ENCODE peak calls at places on chromosomes 7 and 10, in seven cellular contexts. K is endodermal cell; I is adipocyte; U is adrenal gland; G is left lung; C is CD4-positive, CD25-positive, alpha-beta regulatory T cell; J is psoas muscle. A is an unnamed sample. For H3K36me3, the result is how much of the 10 kb centered on the place peaks cover.

GRCh38 chr10:132548869-132549268 is 11.3 kb downstream of the INPP5A start:
- DNase-seq in I (no peak), K (no peak), C (no peak), G (no peak), J (no peak), U (peak), A (no peak)

GRCh38 chr7:157299613-157300405 is 37.0 kb upstream of the DNAJB6 start:
- DNase-seq in I (no peak), U (no peak), K (peak), J (peak), G (no peak), C (peak), A (no peak)

GRCh38 chr10:3119796-3120459 is 52.6 kb downstream of the PFKP start:
- DNase-seq in J (no peak), I (peak), K (peak), C (peak), U (no peak), G (no peak), A (no peak)

GRCh38 chr7:140544278-140544896 is 65.1 kb upstream of the MKRN1 start:
- DNase-seq in C (no peak), J (peak), I (no peak), G (no peak), U (no peak), K (no peak), A (no peak)

GRCh38 chr10:133315847-133316246 is 7.1 kb downstream of the ZNF511 start:
- DNase-seq in K (peak), C (no peak), I (no peak), U (no peak), J (peak), G (no peak), A (no peak)

GRCh38 chr7:152949198-152949597 is 189.6 kb downstream of the ACTR3B start:
- DNase-seq in I (no peak), U (no peak), K (no peak), C (no peak), G (no peak), J (no peak), A (no peak)

GRCh38 chr7:155604504-155604997 is 39.9 kb upstream of the RBM33 start:
- DNase-seq in G (no peak), U (no peak), K (no peak), I (no peak), J (no peak), C (no peak), A (no peak)

GRCh38 chr10:97109562-97109961 is 76.2 kb downstream of the SLIT1 start:
- DNase-seq in U (no peak), K (peak), C (no peak), G (no peak), J (no peak), I (no peak), A (no peak)

GRCh38 chr7:103412151-103412550 is 33.9 kb downstream of the SLC26A5 start:
- DNase-seq in J (no peak), U (no peak), I (no peak), K (no peak), G (no peak), C (no peak), A (no peak)

GRCh38 chr7:17055596-17055995 is 173.8 kb upstream of the AGR3 start:
- DNase-seq in J (no peak), C (no peak), U (no peak), I (no peak), K (no peak), G (no peak), A (no peak)

GRCh38 chr7:140683657-140684056 is 10.9 kb downstream of the ADCK2 start:
- DNase-seq in I (no peak), G (no peak), U (no peak), C (no peak), J (no peak), K (no peak), A (no peak)

GRCh38 chr7:139075031-139075652 is 34.4 kb downstream of the ZC3HAV1 start:
- DNase-seq in G (peak), U (peak), I (peak), C (peak), K (peak), J (peak), A (peak)

GRCh38 chr10:28594401-28594800 is 61.5 kb downstream of the WAC start:
- DNase-seq in I (no peak), K (no peak), U (no peak), G (no peak), J (no peak), C (peak), A (no peak)

GRCh38 chr10:12360461-12360860 is 11.1 kb downstream of the CAMK1D start:
- DNase-seq in U (no peak), G (no peak), I (no peak), K (no peak), J (no peak), C (no peak), A (no peak)

GRCh38 chr7:102220929-102221850 is 65.5 kb upstream of the SH2B2 start:
- DNase-seq in K (no peak), U (no peak), I (no peak), J (no peak), C (no peak), G (no peak), A (no peak)

GRCh38 chr7:18064242-18064838 is 36.7 kb upstream of the PRPS1L1 start:
- DNase-seq in G (no peak), J (no peak), K (peak), C (no peak), U (no peak), I (peak), A (peak)

GRCh38 chr7:49295136-49295535 is 370.8 kb downstream of the CDC14C start:
- DNase-seq in K (no peak), J (no peak), C (no peak), U (no peak), G (no peak), I (no peak), A (peak)

DNA sequence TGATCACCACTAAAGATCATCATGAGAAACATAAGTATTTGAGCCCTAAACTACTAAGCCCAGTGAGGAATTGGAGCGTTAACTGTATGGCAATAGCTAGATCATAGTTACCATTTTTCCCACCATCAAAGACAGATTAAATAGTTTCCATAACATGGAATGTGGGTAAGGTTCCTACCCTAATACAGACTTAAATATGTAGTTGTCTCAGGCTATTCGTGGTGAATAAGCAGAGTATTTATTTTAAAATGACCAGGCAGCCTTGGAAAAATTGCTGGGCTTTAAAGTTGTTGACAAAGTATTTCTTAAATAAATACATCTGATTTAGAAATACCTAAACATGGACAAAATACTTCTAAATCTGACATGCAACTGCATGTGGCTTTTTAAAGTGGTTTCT is 106.8 kb downstream of the NT5C2 start:
- DNase-seq in I (peak), G (no peak), U (no peak), J (no peak), C (no peak), K (no peak), A (no peak)
- H3K36me3 ChIP-seq in I (half or more), G (half or more), U (under half), J (under half), C (under half), K (half or more), A (under half)

GRCh38 chr7:123689250-123689649 is 33.6 kb downstream of the LMOD2 start:
- DNase-seq in I (no peak), G (no peak), J (no peak), C (no peak), K (no peak), U (no peak), A (no peak)
- H3K36me3 ChIP-seq in I (half or more), G (under half), J (under half), C (under half), K (half or more), U (under half), A (under half)

GRCh38 chr7:1322240-1323110 is 89.8 kb downstream of the UNCX start:
- DNase-seq in G (no peak), K (no peak), C (no peak), U (no peak), I (no peak), J (no peak), A (no peak)

GRCh38 chr7:1324028-1324900 is 91.6 kb downstream of the UNCX start:
- DNase-seq in C (no peak), I (no peak), G (no peak), U (no peak), K (no peak), J (no peak), A (no peak)

GRCh38 chr7:1323178-1324027 is 90.7 kb downstream of the UNCX start:
- DNase-seq in K (no peak), J (peak), I (no peak), C (no peak), G (no peak), U (no peak), A (no peak)

GRCh38 chr7:1320616-1321289 is 88.1 kb downstream of the UNCX start:
- DNase-seq in I (no peak), C (no peak), U (no peak), G (no peak), K (no peak), J (no peak), A (no peak)

GRCh38 chr7:1321411-1322239 is 89.0 kb downstream of the UNCX start:
- DNase-seq in J (peak), G (no peak), I (no peak), K (no peak), U (no peak), C (no peak), A (no peak)
- H3K36me3 ChIP-seq in J (under half), G (under half), I (under half), K (under half), U (under half), C (under half), A (under half)

DNA sequence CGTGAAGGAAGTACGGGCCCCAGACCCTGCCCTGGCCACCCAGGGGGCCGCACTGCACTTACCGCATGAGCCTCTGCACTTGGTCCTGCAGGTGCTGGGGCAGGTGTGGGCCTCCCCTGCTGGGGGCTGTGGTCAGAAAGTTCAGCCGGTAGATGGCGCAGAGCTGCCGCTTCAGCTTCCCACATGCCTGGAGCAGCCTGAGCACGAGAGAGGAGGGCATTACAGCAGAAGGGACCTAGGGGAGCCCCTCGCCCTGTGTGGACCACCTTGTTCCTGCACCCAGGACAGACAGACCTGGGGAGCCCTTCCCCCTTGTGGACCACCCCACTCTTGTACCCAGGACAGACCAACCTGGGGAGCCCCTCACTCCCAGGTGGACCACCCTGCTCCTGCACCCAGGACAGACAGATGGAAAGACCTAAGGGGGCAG is 8.7 kb upstream of the PYROXD2 start:
- DNase-seq in I (no peak), U (no peak), C (no peak), G (no peak), K (peak), J (no peak), A (peak)
- H3K36me3 ChIP-seq in I (half or more), U (under half), C (half or more), G (half or more), K (under half), J (under half), A (under half)

DNA sequence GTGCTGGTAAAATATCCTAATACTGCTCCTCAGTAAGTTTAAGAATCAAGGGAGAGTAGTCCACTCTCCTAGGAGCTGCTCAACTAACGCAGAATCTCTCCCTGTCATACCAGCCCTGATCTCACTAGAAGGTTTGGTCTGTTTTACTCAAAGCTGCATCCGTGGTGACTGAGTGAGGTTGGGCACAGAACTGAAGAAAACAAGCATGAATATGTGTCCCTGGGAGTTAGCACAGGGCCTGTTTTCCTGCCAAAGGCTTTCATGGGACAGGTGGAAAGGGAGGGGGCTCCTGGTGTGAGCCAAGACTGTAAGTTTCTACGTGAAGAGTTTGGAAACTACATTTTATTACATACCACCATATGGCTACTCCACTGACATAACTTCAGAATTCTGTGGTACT is 705.9 kb downstream of the MAGI2 start:
- DNase-seq in J (no peak), K (no peak), U (no peak), I (no peak), C (no peak), G (no peak), A (no peak)
- H3K36me3 ChIP-seq in J (under half), K (under half), U (under half), I (under half), C (under half), G (under half), A (under half)

DNA sequence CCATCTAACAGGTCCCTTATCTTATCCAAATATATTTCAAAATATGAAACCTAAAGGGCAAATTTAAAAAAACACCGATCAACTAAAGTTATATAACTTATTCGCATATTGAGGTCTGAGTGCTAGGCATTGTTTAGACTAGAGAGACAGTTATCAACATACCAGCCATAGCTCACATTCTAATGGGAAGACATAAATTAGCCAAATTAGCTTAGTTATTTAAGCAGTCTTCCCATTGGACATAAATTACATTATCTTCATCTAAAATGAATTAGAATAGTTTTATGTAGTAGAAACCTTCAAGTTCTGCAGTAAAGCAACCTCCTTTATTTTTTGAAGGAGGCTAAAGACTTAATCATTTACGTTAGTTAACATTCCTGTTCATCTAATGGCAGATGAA is 17.4 kb downstream of the KIF5B start:
- DNase-seq in G (no peak), C (no peak), I (no peak), U (no peak), K (no peak), J (no peak), A (no peak)
- H3K36me3 ChIP-seq in G (half or more), C (half or more), I (half or more), U (under half), K (half or more), J (under half), A (under half)

GRCh38 chr7:99514050-99514449 is 9.6 kb downstream of the ZKSCAN5 start:
- DNase-seq in I (peak), U (no peak), K (no peak), C (no peak), G (no peak), J (no peak), A (peak)
- H3K36me3 ChIP-seq in I (under half), U (under half), K (under half), C (under half), G (half or more), J (under half), A (under half)

DNA sequence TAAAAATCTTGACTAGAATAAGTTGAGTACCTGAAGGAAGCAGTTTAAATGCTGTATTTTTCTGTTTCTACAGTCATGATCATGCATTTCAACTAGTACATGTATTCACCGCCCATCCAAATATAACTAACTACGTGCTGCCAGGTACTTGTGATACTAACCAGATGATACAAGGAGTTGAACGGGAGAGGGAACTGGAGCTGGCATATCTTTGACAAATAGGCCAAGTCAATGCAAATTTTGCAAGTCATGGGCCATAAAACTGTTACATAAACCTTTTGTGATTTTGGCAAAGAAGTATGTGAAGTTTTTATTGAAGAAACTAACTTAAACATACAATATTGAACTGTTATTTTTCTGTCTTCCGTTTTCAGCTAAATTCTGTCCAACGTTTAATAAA is 14.5 kb downstream of the NUP42 start:
- DNase-seq in C (no peak), K (no peak), G (no peak), U (no peak), I (no peak), J (no peak), A (no peak)
- H3K36me3 ChIP-seq in C (half or more), K (half or more), G (half or more), U (under half), I (half or more), J (under half), A (under half)

DNA sequence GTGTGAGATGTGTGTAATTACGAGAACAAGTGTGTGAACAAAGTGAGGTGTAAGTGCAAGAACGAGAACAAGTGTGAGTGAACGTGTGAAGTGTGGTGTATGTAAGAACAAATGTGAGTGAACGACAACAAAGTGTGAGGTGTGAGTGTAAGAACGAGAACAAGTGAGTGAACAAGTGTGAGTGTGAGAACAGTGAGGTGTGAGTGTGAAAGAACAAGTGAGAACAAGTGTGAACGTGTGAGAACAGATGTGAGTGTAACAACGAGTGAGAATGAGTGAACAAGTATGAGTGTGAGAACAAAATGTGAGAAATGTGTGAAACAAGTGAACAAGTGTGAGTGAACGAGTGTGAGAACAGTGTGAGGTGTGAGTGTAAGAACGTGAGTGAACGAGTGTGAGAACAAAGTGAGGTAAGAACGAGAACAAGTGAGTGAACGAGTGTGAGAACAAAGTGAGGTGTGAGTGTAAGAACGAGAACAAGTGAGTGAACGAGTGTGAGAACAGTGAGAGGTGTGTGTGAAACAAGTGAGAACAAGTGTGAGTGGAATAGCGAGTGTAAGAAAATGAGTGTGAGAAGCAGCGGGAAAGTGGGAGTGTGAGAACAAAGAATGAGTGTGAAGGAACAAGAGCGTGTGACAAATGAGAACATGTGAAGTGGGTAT is 47.2 kb downstream of the ESYT2 start:
- DNase-seq in K (no peak), J (no peak), G (no peak), I (no peak), U (no peak), C (no peak), A (no peak)
- H3K36me3 ChIP-seq in K (under half), J (under half), G (under half), I (under half), U (under half), C (half or more), A (under half)

GRCh38 chr7:50396856-50397255 is 53.3 kb downstream of the FIGNL1 start:
- DNase-seq in I (no peak), J (no peak), U (no peak), C (no peak), G (no peak), K (no peak), A (no peak)

GRCh38 chr7:50391386-50391785 is 58.8 kb downstream of the FIGNL1 start:
- DNase-seq in J (no peak), K (no peak), G (no peak), C (no peak), U (no peak), I (no peak), A (no peak)

GRCh38 chr7:50393076-50393475 is 57.1 kb downstream of the FIGNL1 start:
- DNase-seq in J (no peak), U (no peak), C (peak), K (no peak), G (no peak), I (no peak), A (no peak)

GRCh38 chr7:50393547-50394252 is 56.5 kb downstream of the FIGNL1 start:
- DNase-seq in I (no peak), U (no peak), G (no peak), K (no peak), C (peak), J (no peak), A (peak)

DNA sequence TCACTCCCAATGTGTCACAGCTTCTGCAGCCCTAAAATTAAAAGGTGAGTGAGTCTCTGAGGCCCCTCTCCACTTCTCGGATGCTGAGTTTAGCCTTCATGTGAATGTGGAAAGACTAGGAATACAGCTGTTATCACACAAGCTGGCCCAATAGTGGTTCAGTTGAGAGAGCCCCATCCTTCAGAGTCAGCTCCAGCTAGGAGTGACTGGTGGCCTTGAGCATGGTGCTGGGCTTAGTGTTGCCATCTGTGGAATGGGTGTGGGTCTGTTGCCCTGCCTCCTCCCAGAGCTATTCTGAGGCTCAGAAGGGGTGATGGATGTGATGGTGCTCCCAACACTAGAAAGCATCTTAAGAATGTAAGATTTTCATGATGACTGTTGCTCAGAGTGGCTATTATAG is 55.8 kb downstream of the FIGNL1 start:
- DNase-seq in J (no peak), K (no peak), C (no peak), G (no peak), I (no peak), U (no peak), A (no peak)
- H3K36me3 ChIP-seq in J (under half), K (under half), C (half or more), G (half or more), I (under half), U (under half), A (under half)